ENCODE peak calls at places on chromosome 20, in ten cellular contexts. One of them, this sample, is unnamed.

GRCh38 chr20:41635158-41635557 is 17.0 kb upstream of the CHD6 start:
- DNase-seq in testis: no peak
- DNase-seq in sigmoid colon: no peak
- DNase-seq in CD8-positive, alpha-beta T cell: no peak
- DNase-seq in A549: no peak
- DNase-seq in endodermal cell: no peak
- DNase-seq in heart right ventricle: no peak
- DNase-seq in SK-N-SH: no peak
- DNase-seq in heart left ventricle: no peak
- DNase-seq in H7: no peak
- DNase-seq in this sample: no peak

GRCh38 chr20:34401741-34402455 is 38.8 kb downstream of the ITCH start:
- DNase-seq in heart right ventricle: no peak
- DNase-seq in endodermal cell: no peak
- DNase-seq in SK-N-SH: no peak
- DNase-seq in A549: no peak
- DNase-seq in testis: no peak
- DNase-seq in sigmoid colon: no peak
- DNase-seq in CD8-positive, alpha-beta T cell: no peak
- DNase-seq in heart left ventricle: no peak
- DNase-seq in H7: no peak
- DNase-seq in this sample: no peak

GRCh38 chr20:35006009-35006408 is 50.3 kb downstream of the MYH7B start:
- DNase-seq in heart right ventricle: no peak
- DNase-seq in A549: no peak
- DNase-seq in heart left ventricle: no peak
- DNase-seq in H7: peak
- DNase-seq in SK-N-SH: no peak
- DNase-seq in endodermal cell: peak
- DNase-seq in CD8-positive, alpha-beta T cell: no peak
- DNase-seq in testis: peak
- DNase-seq in sigmoid colon: peak
- DNase-seq in this sample: peak

GRCh38 chr20:17611540-17612286 is 41.8 kb downstream of the DSTN start:
- DNase-seq in heart right ventricle: no peak
- DNase-seq in endodermal cell: peak
- DNase-seq in A549: no peak
- DNase-seq in H7: peak
- DNase-seq in CD8-positive, alpha-beta T cell: no peak
- DNase-seq in SK-N-SH: peak
- DNase-seq in sigmoid colon: peak
- DNase-seq in heart left ventricle: no peak
- DNase-seq in testis: no peak
- DNase-seq in this sample: peak

GRCh38 chr20:45392733-45393132 is 14.6 kb upstream of the TP53TG5 start:
- DNase-seq in endodermal cell: no peak
- DNase-seq in testis: no peak
- DNase-seq in H7: no peak
- DNase-seq in heart right ventricle: no peak
- DNase-seq in CD8-positive, alpha-beta T cell: no peak
- DNase-seq in heart left ventricle: no peak
- DNase-seq in sigmoid colon: no peak
- DNase-seq in A549: no peak
- DNase-seq in SK-N-SH: no peak
- DNase-seq in this sample: no peak

GRCh38 chr20:1773816-1774215 is 116.2 kb upstream of the SIRPG start:
- DNase-seq in heart left ventricle: no peak
- DNase-seq in SK-N-SH: no peak
- DNase-seq in endodermal cell: no peak
- DNase-seq in testis: no peak
- DNase-seq in H7: no peak
- DNase-seq in CD8-positive, alpha-beta T cell: no peak
- DNase-seq in A549: no peak
- DNase-seq in heart right ventricle: no peak
- DNase-seq in sigmoid colon: no peak
- DNase-seq in this sample: no peak

GRCh38 chr20:19381947-19382346 is 169.5 kb downstream of the SLC24A3 start:
- DNase-seq in testis: no peak
- DNase-seq in CD8-positive, alpha-beta T cell: no peak
- DNase-seq in SK-N-SH: no peak
- DNase-seq in heart left ventricle: no peak
- DNase-seq in heart right ventricle: no peak
- DNase-seq in A549: no peak
- DNase-seq in H7: no peak
- DNase-seq in endodermal cell: no peak
- DNase-seq in sigmoid colon: no peak
- DNase-seq in this sample: no peak

GRCh38 chr20:38001173-38001875 is 31.9 kb downstream of the TTI1 start:
- DNase-seq in A549: no peak
- DNase-seq in heart right ventricle: no peak
- DNase-seq in testis: no peak
- DNase-seq in SK-N-SH: no peak
- DNase-seq in endodermal cell: no peak
- DNase-seq in CD8-positive, alpha-beta T cell: no peak
- DNase-seq in sigmoid colon: no peak
- DNase-seq in heart left ventricle: no peak
- DNase-seq in H7: no peak
- DNase-seq in this sample: no peak

GRCh38 chr20:7728373-7728772 is 211.9 kb downstream of the HAO1 start:
- DNase-seq in H7: no peak
- DNase-seq in testis: no peak
- DNase-seq in CD8-positive, alpha-beta T cell: no peak
- DNase-seq in heart left ventricle: no peak
- DNase-seq in A549: no peak
- DNase-seq in sigmoid colon: no peak
- DNase-seq in SK-N-SH: no peak
- DNase-seq in endodermal cell: no peak
- DNase-seq in heart right ventricle: no peak
- DNase-seq in this sample: no peak

GRCh38 chr20:3209023-3209945 is at the start of gene ITPA:
- DNase-seq in heart right ventricle: peak
- DNase-seq in endodermal cell: peak
- DNase-seq in A549: peak
- DNase-seq in H7: peak
- DNase-seq in heart left ventricle: peak
- DNase-seq in CD8-positive, alpha-beta T cell: peak
- DNase-seq in sigmoid colon: no peak
- DNase-seq in SK-N-SH: peak
- DNase-seq in testis: peak
- DNase-seq in this sample: peak

GRCh38 chr20:58852559-58853271 is at the start of gene GNAS:
- DNase-seq in A549: peak
- DNase-seq in SK-N-SH: peak
- DNase-seq in endodermal cell: peak
- DNase-seq in H7: peak
- DNase-seq in sigmoid colon: no peak
- DNase-seq in heart right ventricle: peak
- DNase-seq in testis: peak
- DNase-seq in heart left ventricle: peak
- DNase-seq in CD8-positive, alpha-beta T cell: peak
- DNase-seq in this sample: peak

GRCh38 chr20:51495921-51496545 is 46.5 kb downstream of the NFATC2 start:
- DNase-seq in A549: no peak
- DNase-seq in SK-N-SH: no peak
- DNase-seq in H7: no peak
- DNase-seq in heart right ventricle: no peak
- DNase-seq in endodermal cell: no peak
- DNase-seq in heart left ventricle: no peak
- DNase-seq in CD8-positive, alpha-beta T cell: no peak
- DNase-seq in testis: no peak
- DNase-seq in sigmoid colon: no peak
- DNase-seq in this sample: no peak

GRCh38 chr20:51496964-51497363 is 45.6 kb downstream of the NFATC2 start:
- DNase-seq in heart right ventricle: no peak
- DNase-seq in CD8-positive, alpha-beta T cell: no peak
- DNase-seq in SK-N-SH: no peak
- DNase-seq in A549: no peak
- DNase-seq in heart left ventricle: no peak
- DNase-seq in sigmoid colon: no peak
- DNase-seq in testis: no peak
- DNase-seq in H7: no peak
- DNase-seq in endodermal cell: peak
- DNase-seq in this sample: no peak

GRCh38 chr20:51500311-51500710 is 42.2 kb downstream of the NFATC2 start:
- DNase-seq in H7: no peak
- DNase-seq in A549: no peak
- DNase-seq in testis: no peak
- DNase-seq in CD8-positive, alpha-beta T cell: peak
- DNase-seq in heart left ventricle: no peak
- DNase-seq in sigmoid colon: no peak
- DNase-seq in endodermal cell: peak
- DNase-seq in heart right ventricle: no peak
- DNase-seq in SK-N-SH: no peak
- DNase-seq in this sample: no peak

GRCh38 chr20:51498765-51499540 is 43.6 kb downstream of the NFATC2 start:
- DNase-seq in sigmoid colon: no peak
- DNase-seq in H7: no peak
- DNase-seq in heart left ventricle: no peak
- DNase-seq in SK-N-SH: no peak
- DNase-seq in A549: no peak
- DNase-seq in heart right ventricle: no peak
- DNase-seq in testis: no peak
- DNase-seq in endodermal cell: peak
- DNase-seq in CD8-positive, alpha-beta T cell: no peak
- DNase-seq in this sample: no peak

DNA sequence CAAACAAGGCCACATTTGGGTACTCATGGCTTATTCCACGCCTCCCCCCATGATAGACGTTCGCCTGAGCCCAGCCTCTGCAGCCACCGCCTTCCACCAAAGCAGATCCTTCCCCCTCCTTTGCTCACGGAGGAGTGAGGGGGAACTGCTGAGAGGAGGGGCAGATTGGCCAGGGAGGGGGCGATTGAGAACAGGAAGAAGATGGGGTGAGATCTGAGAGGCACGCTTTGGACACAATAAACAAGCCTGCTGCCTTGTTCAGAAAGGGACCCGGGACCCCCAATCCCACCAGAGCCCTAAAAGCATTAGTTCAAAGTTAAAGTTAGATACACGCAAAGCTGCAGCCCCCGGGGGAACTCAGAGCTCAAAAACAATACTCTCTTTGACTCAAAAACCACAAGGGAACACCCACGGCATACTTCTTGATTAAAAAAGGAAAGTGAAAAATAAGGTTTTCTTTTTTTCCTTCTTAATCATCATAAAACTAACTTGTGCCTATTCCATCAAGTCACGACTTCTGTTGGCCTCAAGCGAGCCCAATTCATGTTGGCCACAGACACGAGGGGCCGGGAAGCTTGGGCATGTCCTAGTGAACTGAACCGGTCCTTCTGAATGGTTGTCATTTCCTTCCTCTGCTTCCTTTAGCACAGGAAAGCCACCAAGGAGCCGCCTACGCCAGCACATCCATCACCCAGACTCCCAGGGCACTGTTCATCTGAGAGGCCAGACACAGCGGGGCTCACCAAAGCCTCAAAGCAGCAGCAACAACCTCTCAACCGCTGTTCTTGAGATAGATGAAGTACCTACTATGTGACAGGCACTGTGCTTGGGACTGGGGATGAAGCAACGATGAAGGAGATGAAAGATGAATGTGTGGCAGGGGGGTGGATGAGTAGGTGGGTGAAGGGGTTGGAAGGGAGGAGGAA is 44.7 kb downstream of the NFATC2 start:
- DNase-seq in A549: no peak
- DNase-seq in endodermal cell: peak
- DNase-seq in H7: no peak
- DNase-seq in CD8-positive, alpha-beta T cell: peak
- DNase-seq in testis: peak
- DNase-seq in heart left ventricle: peak
- DNase-seq in SK-N-SH: no peak
- DNase-seq in sigmoid colon: no peak
- DNase-seq in heart right ventricle: no peak
- DNase-seq in this sample: peak
- H3K4me3 ChIP-seq in A549: no peak
- H3K4me3 ChIP-seq in endodermal cell: no peak
- H3K4me3 ChIP-seq in H7: no peak
- H3K4me3 ChIP-seq in CD8-positive, alpha-beta T cell: peak
- H3K4me3 ChIP-seq in testis: no peak
- H3K4me3 ChIP-seq in heart left ventricle: no peak
- H3K4me3 ChIP-seq in SK-N-SH: no peak
- H3K4me3 ChIP-seq in sigmoid colon: no peak
- H3K4me3 ChIP-seq in heart right ventricle: peak
- H3K4me3 ChIP-seq in this sample: no peak

GRCh38 chr20:63182946-63183415 is 33.0 kb downstream of the YTHDF1 start:
- DNase-seq in endodermal cell: no peak
- DNase-seq in heart right ventricle: no peak
- DNase-seq in sigmoid colon: no peak
- DNase-seq in heart left ventricle: no peak
- DNase-seq in CD8-positive, alpha-beta T cell: no peak
- DNase-seq in H7: no peak
- DNase-seq in SK-N-SH: no peak
- DNase-seq in A549: no peak
- DNase-seq in testis: no peak
- DNase-seq in this sample: no peak
- H3K4me3 ChIP-seq in endodermal cell: no peak
- H3K4me3 ChIP-seq in heart right ventricle: no peak
- H3K4me3 ChIP-seq in sigmoid colon: no peak
- H3K4me3 ChIP-seq in heart left ventricle: no peak
- H3K4me3 ChIP-seq in CD8-positive, alpha-beta T cell: no peak
- H3K4me3 ChIP-seq in H7: no peak
- H3K4me3 ChIP-seq in SK-N-SH: no peak
- H3K4me3 ChIP-seq in A549: no peak
- H3K4me3 ChIP-seq in testis: no peak
- H3K4me3 ChIP-seq in this sample: no peak

DNA sequence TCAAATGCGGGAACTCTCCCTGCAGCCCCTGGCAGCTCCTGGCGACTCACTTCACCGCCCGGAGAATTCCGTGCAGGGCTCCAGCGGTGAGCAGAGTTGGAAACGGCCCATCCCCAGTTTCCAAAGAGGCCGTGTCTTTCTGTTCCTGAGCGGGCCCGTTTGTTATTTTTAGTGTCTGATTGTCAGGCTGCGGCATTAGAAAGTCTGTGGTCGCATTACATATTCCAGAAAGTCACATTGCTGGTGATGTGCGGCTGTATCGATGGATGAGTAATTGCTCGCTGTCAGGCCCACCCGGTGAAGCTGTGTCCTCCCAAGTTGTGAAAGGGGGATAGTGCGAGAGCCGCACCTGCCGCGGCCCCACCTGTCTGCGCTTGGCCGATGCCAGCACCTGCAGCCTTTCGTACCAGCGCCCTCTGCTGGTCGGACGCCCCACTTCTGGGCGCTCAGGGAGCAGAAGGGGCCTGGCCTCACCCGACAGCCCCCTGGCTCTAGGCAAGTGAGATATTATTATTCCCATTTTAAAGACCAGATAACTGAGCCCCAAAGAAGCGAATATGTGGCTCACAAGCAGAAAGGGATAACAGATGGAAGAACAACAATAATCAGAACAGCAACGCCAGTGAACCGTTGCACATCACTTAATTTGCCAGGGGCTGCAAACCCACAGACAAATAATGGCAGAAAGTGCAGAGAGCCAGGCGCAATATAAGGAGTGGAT is 244.9 kb downstream of the TSHZ2 start:
- DNase-seq in heart left ventricle: peak
- DNase-seq in testis: peak
- DNase-seq in endodermal cell: peak
- DNase-seq in H7: peak
- DNase-seq in SK-N-SH: peak
- DNase-seq in sigmoid colon: peak
- DNase-seq in A549: peak
- DNase-seq in CD8-positive, alpha-beta T cell: peak
- DNase-seq in heart right ventricle: peak
- DNase-seq in this sample: peak
- H3K4me3 ChIP-seq in heart left ventricle: peak
- H3K4me3 ChIP-seq in testis: no peak
- H3K4me3 ChIP-seq in endodermal cell: no peak
- H3K4me3 ChIP-seq in H7: no peak
- H3K4me3 ChIP-seq in SK-N-SH: no peak
- H3K4me3 ChIP-seq in sigmoid colon: no peak
- H3K4me3 ChIP-seq in A549: no peak
- H3K4me3 ChIP-seq in CD8-positive, alpha-beta T cell: peak
- H3K4me3 ChIP-seq in heart right ventricle: peak
- H3K4me3 ChIP-seq in this sample: peak

GRCh38 chr20:59938696-59939051 is 1.4 kb downstream of the PPP1R3D start:
- DNase-seq in SK-N-SH: no peak
- DNase-seq in A549: no peak
- DNase-seq in heart left ventricle: peak
- DNase-seq in endodermal cell: no peak
- DNase-seq in testis: no peak
- DNase-seq in CD8-positive, alpha-beta T cell: no peak
- DNase-seq in H7: no peak
- DNase-seq in heart right ventricle: peak
- DNase-seq in sigmoid colon: peak
- DNase-seq in this sample: peak
- H3K4me3 ChIP-seq in SK-N-SH: no peak
- H3K4me3 ChIP-seq in A549: no peak
- H3K4me3 ChIP-seq in heart left ventricle: peak
- H3K4me3 ChIP-seq in endodermal cell: no peak
- H3K4me3 ChIP-seq in testis: no peak
- H3K4me3 ChIP-seq in CD8-positive, alpha-beta T cell: no peak
- H3K4me3 ChIP-seq in H7: no peak
- H3K4me3 ChIP-seq in heart right ventricle: peak
- H3K4me3 ChIP-seq in sigmoid colon: no peak
- H3K4me3 ChIP-seq in this sample: peak

This sample was measured in adrenal gland.